ENCODE peak calls at places on chromosomes 11 and 22, in ten cellular contexts. Y, F, Z, G, O, J, H, C, S and Q are unnamed samples.

GRCh38 chr11:119161871-119162270 is 6.7 kb upstream of the NLRX1 start:
- DNase-seq in S (no peak), C (no peak), G (no peak), Z (no peak), J (no peak), Y (no peak), F (peak; percentile 58), O (no peak), H (no peak), Q (no peak)

GRCh38 chr22:37806409-37807338 is 1.1 kb upstream of the GCAT start:
- DNase-seq in H (no peak), O (peak; percentile 49), F (no peak), G (peak; percentile 34), S (peak; percentile 51), J (peak; percentile 50), C (no peak), Z (no peak), Y (no peak), Q (peak; percentile 54)

GRCh38 chr11:64862914-64863313 is 15.5 kb downstream of the EHD1 start:
- DNase-seq in F (no peak), Z (no peak), C (no peak), J (no peak), S (peak; percentile 56), G (no peak), Y (no peak), H (no peak), O (no peak), Q (no peak)

GRCh38 chr11:43852057-43852636 is 28.5 kb upstream of the ALKBH3 start:
- DNase-seq in H (peak; percentile 75), S (peak; percentile 90), O (peak; percentile 80), Y (peak; percentile 30), G (peak; percentile 80), F (no peak), J (peak; percentile 86), C (peak; percentile 50), Z (peak; percentile 67), Q (peak; percentile 89)

GRCh38 chr11:103789957-103790356 is 246.5 kb upstream of the DDI1 start:
- DNase-seq in G (no peak), F (no peak), Z (no peak), C (no peak), J (no peak), O (no peak), Y (no peak), S (no peak), H (no peak), Q (no peak)

GRCh38 chr11:59208956-59209355 is 3.8 kb downstream of the MPEG1 start:
- DNase-seq in G (no peak), S (no peak), J (no peak), O (no peak), C (no peak), F (no peak), Y (no peak), H (no peak), Z (no peak), Q (peak; percentile 46)

GRCh38 chr11:72688929-72689328 is 14.7 kb upstream of the PDE2A start:
- DNase-seq in Z (no peak), S (no peak), J (no peak), O (no peak), G (no peak), F (no peak), C (no peak), Y (no peak), H (no peak), Q (no peak)

GRCh38 chr11:120482149-120482548 is 29.4 kb upstream of the GRIK4 start:
- DNase-seq in C (no peak), G (no peak), S (no peak), O (no peak), Z (peak; percentile 21), J (no peak), Y (no peak), H (no peak), F (no peak), Q (no peak)

GRCh38 chr11:3736816-3737215 is 60.5 kb downstream of the NUP98 start:
- DNase-seq in S (no peak), G (no peak), Y (no peak), C (no peak), O (no peak), J (peak; percentile 40), H (no peak), F (no peak), Z (no peak), Q (no peak)

GRCh38 chr22:32533265-32534068 is 58.9 kb downstream of the FBXO7 start:
- DNase-seq in J (peak; percentile 58), Z (no peak), G (no peak), O (no peak), H (no peak), S (peak; percentile 24), Y (no peak), F (no peak), C (no peak), Q (no peak)

GRCh38 chr11:35318977-35319925 is 100.1 kb downstream of the SLC1A2 start:
- DNase-seq in S (no peak), H (no peak), G (no peak), F (no peak), O (no peak), J (no peak), C (no peak), Z (no peak), Y (no peak), Q (no peak)

GRCh38 chr11:57116654-57117053 is 65.1 kb upstream of the LRRC55 start:
- DNase-seq in G (peak; percentile 53), H (peak; percentile 13), Y (no peak), C (peak; percentile 3), J (peak; percentile 44), O (peak; percentile 64), S (peak; percentile 60), F (no peak), Z (peak; percentile 49), Q (peak; percentile 75)

GRCh38 chr22:30865656-30866055 is 102.9 kb downstream of the MORC2 start:
- DNase-seq in S (no peak), O (no peak), C (no peak), Z (no peak), J (no peak), Y (no peak), F (peak; percentile 56), G (no peak), H (no peak), Q (no peak)

GRCh38 chr11:43942651-43943356 is 367 bp downstream of the C11orf96 start:
- DNase-seq in Y (no peak), F (no peak), G (no peak), C (no peak), J (peak; percentile 55), O (peak; percentile 61), S (peak; percentile 41), H (peak; percentile 28), Z (peak; percentile 30), Q (no peak)

GRCh38 chr11:126561327-126561893 is 205.9 kb downstream of the ST3GAL4 start:
- DNase-seq in O (peak; percentile 92), F (no peak), G (peak; percentile 41), C (no peak), H (no peak), S (peak; percentile 65), Z (no peak), Y (no peak), J (peak; percentile 76), Q (peak; percentile 78)

GRCh38 chr11:58628446-58628845 is 6.0 kb downstream of the CNTF start:
- DNase-seq in F (no peak), O (peak; percentile 28), Y (no peak), G (no peak), H (no peak), S (peak; percentile 14), C (no peak), Z (no peak), J (no peak), Q (no peak)

GRCh38 chr22:48722661-48723060 is 1105.0 kb downstream of the BRD1 start:
- DNase-seq in S (no peak), H (no peak), Y (no peak), F (peak; percentile 63), C (no peak), J (no peak), Z (no peak), G (no peak), O (no peak), Q (no peak)

GRCh38 chr11:110317516-110317932 is 21.1 kb upstream of the RDX start:
- DNase-seq in S (peak; percentile 21), F (no peak), G (no peak), Y (no peak), O (no peak), J (no peak), C (no peak), H (no peak), Z (peak; percentile 97), Q (no peak)

GRCh38 chr11:66338276-66339162 is 2.3 kb upstream of the RIN1 start:
- DNase-seq in F (peak; percentile 73), O (no peak), C (no peak), Y (no peak), Z (no peak), G (no peak), J (no peak), S (no peak), H (no peak), Q (no peak)

GRCh38 chr22:49037701-49038245 is 789.9 kb downstream of the BRD1 start:
- DNase-seq in O (no peak), S (no peak), C (no peak), Z (no peak), H (no peak), G (no peak), J (no peak), Y (no peak), F (peak; percentile 59), Q (no peak)

GRCh38 chr11:130644187-130644586 is 195.7 kb downstream of the ADAMTS15 start:
- DNase-seq in H (no peak), S (no peak), Y (no peak), F (no peak), Z (no peak), G (no peak), J (no peak), O (peak; percentile 12), C (no peak), Q (no peak)

GRCh38 chr22:24983151-24983550 is 30.6 kb downstream of the KIAA1671 start:
- DNase-seq in F (no peak), C (no peak), H (no peak), Y (no peak), J (no peak), O (no peak), S (no peak), G (no peak), Z (no peak), Q (no peak)

GRCh38 chr11:120565436-120566155 is 54.0 kb downstream of the GRIK4 start:
- DNase-seq in Z (no peak), J (no peak), H (no peak), F (peak; percentile 15), Y (no peak), O (no peak), S (no peak), C (no peak), G (no peak), Q (no peak)

GRCh38 chr22:23529166-23530103 is 50.7 kb downstream of the IGLL1 start:
- DNase-seq in H (no peak), J (no peak), Y (no peak), C (no peak), G (no peak), O (no peak), S (no peak), F (peak; percentile 52), Z (no peak), Q (no peak)

GRCh38 chr11:84419576-84419975 is 1133.4 kb upstream of the CCDC90B start:
- DNase-seq in F (no peak), H (no peak), Y (no peak), Z (no peak), J (no peak), S (no peak), O (peak; percentile 84), G (no peak), C (no peak), Q (no peak)

GRCh38 chr11:10122337-10123197 is 171.5 kb downstream of the SBF2 start:
- DNase-seq in C (no peak), Y (no peak), S (peak; percentile 15), J (peak; percentile 24), H (peak; percentile 31), F (no peak), Z (no peak), G (no peak), O (no peak), Q (no peak)